ENCODE peak calls at places on chromosomes 2 and 18, in nine cellular contexts. S is SK-N-DZ, B is M059J, C is astrocyte, J is thyroid gland, Y is fibroblast of pulmonary artery, K is Peyer's patch, O is NCI-H1417, R is C1 segment of cervical spinal cord. V is an unnamed sample.
A peak's percentile ranks its signal among the peaks of the same experiment; 100 is the strongest.

GRCh38 chr2:212580117-212580516 is 41.5 kb upstream of the ERBB4 start:
- DNase-seq in O (no peak), J (no peak), K (no peak), S (no peak), B (no peak), R (no peak), Y (no peak), C (no peak), V (peak; percentile 55)

GRCh38 chr2:100397117-100397860 is 20.2 kb downstream of the CHST10 start:
- DNase-seq in Y (no peak), J (peak; percentile 68), B (no peak), O (no peak), C (peak; percentile 9), R (no peak), K (no peak), S (no peak), V (no peak)

GRCh38 chr2:239348563-239349447 is 52.0 kb downstream of the HDAC4 start:
- DNase-seq in Y (no peak), S (no peak), R (no peak), B (no peak), K (no peak), O (no peak), C (no peak), J (peak; percentile 68), V (no peak)

GRCh38 chr2:240785424-240786335 is 34.3 kb downstream of the KIF1A start:
- DNase-seq in B (no peak), S (no peak), Y (no peak), C (no peak), R (no peak), O (no peak), K (no peak), J (no peak), V (no peak)

GRCh38 chr2:10332402-10333246 is 29.9 kb downstream of the HPCAL1 start:
- DNase-seq in K (no peak), Y (no peak), S (no peak), B (no peak), J (peak; percentile 9), C (no peak), O (no peak), R (no peak), V (no peak)

GRCh38 chr2:96527990-96528679 is 8.4 kb upstream of the ARID5A start:
- DNase-seq in C (peak; percentile 45), S (no peak), K (peak; percentile 51), R (no peak), J (peak; percentile 23), Y (peak; percentile 66), B (peak; percentile 68), O (no peak), V (peak; percentile 53)

GRCh38 chr2:237865623-237866041 is 6.2 kb downstream of the RAMP1 start:
- DNase-seq in Y (no peak), C (no peak), B (peak; percentile 43), O (no peak), R (no peak), K (no peak), J (no peak), S (peak; percentile 78), V (no peak)

GRCh38 chr2:88283886-88284511 is 113.9 kb downstream of the THNSL2 start:
- DNase-seq in R (no peak), C (no peak), Y (no peak), S (no peak), K (no peak), B (no peak), J (no peak), O (no peak), V (no peak)

GRCh38 chr2:162768646-162769045 is 69.9 kb downstream of the KCNH7 start:
- DNase-seq in C (no peak), O (peak; percentile 75), Y (no peak), B (peak; percentile 1), J (no peak), R (no peak), K (no peak), S (peak; percentile 17), V (no peak)

GRCh38 chr18:2188258-2188657 is 383.0 kb downstream of the METTL4 start:
- DNase-seq in Y (no peak), R (no peak), J (no peak), S (no peak), B (no peak), K (no peak), C (no peak), O (no peak), V (no peak)

GRCh38 chr2:77938462-77938861 is 416.3 kb upstream of the LRRTM4 start:
- DNase-seq in K (no peak), Y (no peak), B (no peak), S (no peak), O (no peak), J (no peak), C (no peak), R (no peak), V (no peak)

GRCh38 chr2:15205562-15205961 is 355.6 kb downstream of the NBAS start:
- DNase-seq in J (no peak), O (no peak), B (no peak), Y (no peak), K (no peak), C (no peak), R (no peak), S (no peak), V (no peak)

GRCh38 chr2:644871-645270 is 32.3 kb downstream of the TMEM18 start:
- DNase-seq in O (no peak), R (no peak), J (no peak), Y (no peak), S (no peak), C (no peak), B (no peak), K (no peak), V (no peak)

GRCh38 chr18:23682472-23682871 is 6.8 kb upstream of the LAMA3 start:
- DNase-seq in Y (no peak), C (no peak), B (no peak), S (no peak), R (no peak), K (no peak), O (no peak), J (no peak), V (no peak)

GRCh38 chr2:19125876-19126275 is 232.5 kb downstream of the OSR1 start:
- DNase-seq in K (no peak), J (no peak), Y (no peak), R (no peak), C (no peak), O (no peak), B (no peak), S (no peak), V (no peak)

GRCh38 chr2:120161190-120161589 is 62.0 kb downstream of the TMEM185B start:
- DNase-seq in Y (peak; percentile 42), J (no peak), S (no peak), R (no peak), C (no peak), O (no peak), B (no peak), K (no peak), V (no peak)

GRCh38 chr2:202060218-202060617 is 12.8 kb upstream of the KIAA2012 start:
- DNase-seq in S (no peak), Y (no peak), R (no peak), J (no peak), K (no peak), B (no peak), O (no peak), C (no peak), V (no peak)

GRCh38 chr2:3041841-3042600 is 335.6 kb downstream of the EIPR1 start:
- DNase-seq in Y (no peak), O (peak; percentile 22), J (no peak), C (no peak), B (no peak), K (no peak), R (no peak), S (peak; percentile 75), V (no peak)

GRCh38 chr2:215188078-215188477 is 49.7 kb upstream of the ABCA12 start:
- DNase-seq in K (no peak), O (no peak), S (no peak), B (peak; percentile 54), R (no peak), C (peak; percentile 8), J (no peak), Y (peak; percentile 44), V (no peak)

GRCh38 chr2:232662486-232663260 is 29.3 kb downstream of the EFHD1 start:
- DNase-seq in S (no peak), O (no peak), C (no peak), K (no peak), J (no peak), R (no peak), B (no peak), Y (no peak), V (no peak)

GRCh38 chr2:215930505-215931233 is 82.7 kb downstream of the MREG start:
- DNase-seq in B (no peak), O (no peak), C (peak; percentile 54), Y (peak; percentile 67), R (no peak), S (no peak), J (no peak), K (no peak), V (no peak)

GRCh38 chr2:217436386-217436785 is 566.4 kb downstream of the TNS1 start:
- DNase-seq in B (no peak), C (no peak), R (no peak), S (no peak), K (no peak), Y (no peak), O (no peak), J (peak; percentile 81), V (no peak)

GRCh38 chr2:44189104-44189503 is 20.4 kb downstream of the PPM1B start:
- DNase-seq in B (no peak), R (no peak), J (no peak), K (no peak), C (no peak), O (no peak), Y (no peak), S (no peak), V (no peak)

GRCh38 chr2:180901331-180901730 is 79.1 kb upstream of the UBE2E3 start:
- DNase-seq in S (no peak), J (no peak), Y (no peak), K (no peak), C (no peak), B (no peak), O (no peak), R (no peak), V (no peak)

GRCh38 chr2:120865656-120866055 is 130.0 kb downstream of the GLI2 start:
- DNase-seq in C (no peak), O (no peak), B (no peak), R (no peak), Y (no peak), S (no peak), J (no peak), K (no peak), V (no peak)

GRCh38 chr2:118322381-118322780 is 234.1 kb downstream of the INSIG2 start:
- DNase-seq in S (no peak), R (no peak), K (no peak), O (no peak), J (no peak), B (no peak), Y (no peak), C (no peak), V (no peak)

GRCh38 chr2:218245214-218245613 is 15.6 kb upstream of the GPBAR1 start:
- DNase-seq in J (no peak), C (no peak), R (no peak), Y (no peak), O (peak; percentile 13), B (no peak), S (no peak), K (no peak), V (no peak)

GRCh38 chr2:190353537-190353899 is 10.1 kb downstream of the INPP1 start:
- DNase-seq in O (no peak), S (no peak), Y (no peak), J (no peak), C (no peak), K (no peak), R (no peak), B (no peak), V (no peak)

GRCh38 chr2:136110528-136110927 is 7.4 kb downstream of the CXCR4 start:
- DNase-seq in C (no peak), S (no peak), O (no peak), J (no peak), B (peak; percentile 6), K (no peak), Y (no peak), R (no peak), V (no peak)

GRCh38 chr18:7038330-7038846 is 79.2 kb downstream of the LAMA1 start:
- DNase-seq in Y (peak; percentile 100), S (peak; percentile 50), J (peak; percentile 91), B (peak; percentile 87), R (no peak), O (peak; percentile 77), C (peak; percentile 97), K (peak; percentile 20), V (peak; percentile 11)

GRCh38 chr2:237885931-237886701 is 26.7 kb downstream of the RAMP1 start:
- DNase-seq in R (no peak), K (no peak), Y (peak; percentile 60), C (no peak), S (peak; percentile 64), O (no peak), J (no peak), B (no peak), V (no peak)